ENCODE peak calls at places on chromosome 6, in five cellular contexts. M is HAP-1, P is endothelial cell, X is Calu3, Z is astrocyte of the cerebellum. E is an unnamed sample.

GRCh38 chr6:105587349-105588115 is 184.7 kb upstream of the PREP start:
- DNase-seq in M (no peak), P (no peak), X (no peak), Z (no peak), E (no peak)

GRCh38 chr6:157406666-157407065 is 25.7 kb downstream of the ZDHHC14 start:
- DNase-seq in M (no peak), P (no peak), X (no peak), Z (no peak), E (no peak)

GRCh38 chr6:168212322-168212721 is 107.3 kb downstream of the DACT2 start:
- DNase-seq in M (no peak), P (no peak), X (no peak), Z (no peak), E (no peak)

GRCh38 chr6:34484899-34485298 is 19.0 kb downstream of the PACSIN1 start:
- DNase-seq in M (no peak), P (no peak), X (peak), Z (no peak), E (no peak)

GRCh38 chr6:108031968-108032367 is 42.6 kb downstream of the OSTM1 start:
- DNase-seq in M (no peak), P (no peak), X (no peak), Z (no peak), E (no peak)

GRCh38 chr6:90109141-90109540 is 187.5 kb downstream of the BACH2 start:
- DNase-seq in M (no peak), P (no peak), X (no peak), Z (no peak), E (no peak)

GRCh38 chr6:40982917-40983316 is 56.1 kb downstream of the UNC5CL start:
- DNase-seq in M (no peak), P (no peak), X (no peak), Z (no peak), E (no peak)

GRCh38 chr6:151325075-151326050 is 66.0 kb downstream of the ZBTB2 start:
- DNase-seq in M (peak), P (peak), X (peak), Z (no peak), E (no peak)

GRCh38 chr6:43269273-43270007 is 26.2 kb downstream of the TTBK1 start:
- DNase-seq in M (peak), P (no peak), X (peak), Z (no peak), E (no peak)

GRCh38 chr6:43636312-43636667 is 650 bp downstream of the MAD2L1BP start:
- DNase-seq in M (no peak), P (no peak), X (no peak), Z (no peak), E (no peak)

GRCh38 chr6:23174781-23175361 is 605.5 kb downstream of the HDGFL1 start:
- DNase-seq in M (no peak), P (no peak), X (no peak), Z (peak), E (no peak)

GRCh38 chr6:46338098-46338497 is 153.2 kb downstream of the RCAN2 start:
- DNase-seq in M (no peak), P (no peak), X (no peak), Z (no peak), E (no peak)

GRCh38 chr6:112802154-112802553 is 455.0 kb downstream of the RFPL4B start:
- DNase-seq in M (no peak), P (no peak), X (no peak), Z (peak), E (no peak)

GRCh38 chr6:159654483-159655098 is 38.5 kb downstream of the SOD2 start:
- DNase-seq in M (no peak), P (no peak), X (peak), Z (peak), E (peak)

GRCh38 chr6:18609715-18610114 is 222.6 kb downstream of the RNF144B start:
- DNase-seq in M (no peak), P (no peak), X (no peak), Z (no peak), E (no peak)

GRCh38 chr6:21987501-21987957 is 309.3 kb downstream of the PRL start:
- DNase-seq in M (peak), P (peak), X (peak), Z (peak), E (peak)

GRCh38 chr6:8579372-8579771 is 144.0 kb upstream of the SLC35B3 start:
- DNase-seq in M (no peak), P (no peak), X (no peak), Z (peak), E (no peak)

GRCh38 chr6:54020311-54020710 is 90.9 kb upstream of the MLIP start:
- DNase-seq in M (no peak), P (no peak), X (no peak), Z (no peak), E (no peak)

GRCh38 chr6:129906515-129907077 is 45.5 kb upstream of the TMEM244 start:
- DNase-seq in M (no peak), P (no peak), X (no peak), Z (no peak), E (no peak)

GRCh38 chr6:47144306-47144705 is 102.2 kb upstream of the ADGRF1 start:
- DNase-seq in M (no peak), P (no peak), X (no peak), Z (no peak), E (no peak)

GRCh38 chr6:89580997-89581666 is 57.4 kb downstream of the LYRM2 start:
- DNase-seq in M (no peak), P (no peak), X (no peak), Z (no peak), E (no peak)

GRCh38 chr6:6684365-6684833 is 95.9 kb downstream of the LY86 start:
- DNase-seq in M (no peak), P (no peak), X (no peak), Z (no peak), E (no peak)

GRCh38 chr6:24935323-24935722 is 437 bp downstream of the RIPOR2 start:
- DNase-seq in M (no peak), P (no peak), X (no peak), Z (no peak), E (no peak)

GRCh38 chr6:32047084-32047478 is 8.9 kb downstream of the CYP21A2 start:
- DNase-seq in M (no peak), P (no peak), X (peak), Z (no peak), E (no peak)

GRCh38 chr6:38503940-38504682 is 135.6 kb downstream of the BTBD9 start:
- DNase-seq in M (no peak), P (no peak), X (no peak), Z (no peak), E (no peak)

GRCh38 chr6:21666788-21667681 is 73.5 kb downstream of the SOX4 start:
- DNase-seq in M (peak), P (peak), X (no peak), Z (no peak), E (no peak)

GRCh38 chr6:158410784-158411183 is 98.5 kb downstream of the TULP4 start:
- DNase-seq in M (no peak), P (no peak), X (no peak), Z (no peak), E (no peak)

GRCh38 chr6:110567957-110568696 is 91.7 kb upstream of the SLC22A16 start:
- DNase-seq in M (no peak), P (no peak), X (no peak), Z (no peak), E (no peak)

GRCh38 chr6:12039540-12040459 is 27.7 kb downstream of the HIVEP1 start:
- DNase-seq in M (no peak), P (no peak), X (no peak), Z (no peak), E (no peak)

GRCh38 chr6:73712536-73712935 is 16.5 kb downstream of the CD109 start:
- DNase-seq in M (no peak), P (no peak), X (no peak), Z (no peak), E (no peak)

GRCh38 chr6:113595921-113596376 is 261.2 kb upstream of the MARCKS start:
- DNase-seq in M (no peak), P (no peak), X (no peak), Z (peak), E (no peak)

GRCh38 chr6:56364482-56365313 is 117.3 kb upstream of the COL21A1 start:
- DNase-seq in M (no peak), P (no peak), X (no peak), Z (peak), E (no peak)